ENCODE peak calls at places on chromosome 20, in four cellular contexts. G, A, J and P are unnamed samples.

GRCh38 chr20:63702751-63703470 is 4.9 kb downstream of the ARFRP1 start:
- DNase-seq in G (peak; percentile 14), A (no peak), J (no peak), P (no peak)

GRCh38 chr20:10971096-10971495 is 297.3 kb upstream of the JAG1 start:
- DNase-seq in G (no peak), J (no peak), A (no peak), P (no peak)

GRCh38 chr20:61567204-61567603 is 315.1 kb downstream of the CDH4 start:
- DNase-seq in J (no peak), G (no peak), A (no peak), P (peak; percentile 7)

GRCh38 chr20:59118855-59119254 is 44.8 kb upstream of the ZNF831 start:
- DNase-seq in G (no peak), A (no peak), J (no peak), P (no peak)

GRCh38 chr20:45779011-45779915 is 12.4 kb downstream of the WFDC3 start:
- DNase-seq in G (no peak), J (peak; percentile 98), A (peak; percentile 95), P (no peak)

GRCh38 chr20:38870733-38871559 is 55.3 kb upstream of the FAM83D start:
- DNase-seq in J (peak; percentile 52), A (no peak), G (no peak), P (peak; percentile 72)

GRCh38 chr20:64240243-64241015 is 15.1 kb upstream of the PCMTD2 start:
- DNase-seq in G (no peak), J (no peak), A (no peak), P (peak; percentile 56)

GRCh38 chr20:2005359-2005758 is 11.5 kb upstream of the PDYN start:
- DNase-seq in G (no peak), J (no peak), A (no peak), P (no peak)

GRCh38 chr20:45308078-45308778 is at the start of gene MATN4:
- DNase-seq in A (peak; percentile 72), J (no peak), G (no peak), P (no peak)

GRCh38 chr20:59104848-59105247 is 58.8 kb upstream of the ZNF831 start:
- DNase-seq in G (no peak), J (no peak), A (no peak), P (no peak)

GRCh38 chr20:32546918-32547752 is 38.0 kb downstream of the NOL4L start:
- DNase-seq in G (no peak), J (no peak), A (no peak), P (no peak)

GRCh38 chr20:25534845-25535244 is 50.5 kb downstream of the NINL start:
- DNase-seq in J (no peak), G (no peak), A (no peak), P (no peak)

GRCh38 chr20:63103402-63104311 is 96.9 kb upstream of the BHLHE23 start:
- DNase-seq in G (no peak), J (no peak), A (no peak), P (peak; percentile 73)

GRCh38 chr20:50408526-50409364 is 101.4 kb upstream of the PTPN1 start:
- DNase-seq in A (no peak), G (no peak), J (no peak), P (no peak)

GRCh38 chr20:15916623-15917022 is 656.6 kb downstream of the KIF16B start:
- DNase-seq in G (no peak), A (no peak), J (no peak), P (no peak)

GRCh38 chr20:49636447-49636846 is 68.5 kb upstream of the PTGIS start:
- DNase-seq in G (no peak), J (no peak), A (no peak), P (no peak)

GRCh38 chr20:2299301-2299700 is 3.5 kb downstream of the TGM3 start:
- DNase-seq in G (no peak), A (no peak), J (no peak), P (peak; percentile 92)

GRCh38 chr20:6767536-6768227 is at the start of gene BMP2:
- DNase-seq in A (peak; percentile 16), J (no peak), G (peak; percentile 82), P (peak; percentile 81)

GRCh38 chr20:64106981-64107735 is at the start of gene NPBWR2:
- DNase-seq in G (no peak), J (no peak), A (no peak), P (peak; percentile 82)

GRCh38 chr20:53122853-53123252 is 150.7 kb downstream of the TSHZ2 start:
- DNase-seq in G (no peak), J (no peak), A (no peak), P (no peak)

GRCh38 chr20:63538204-63539091 is 1.3 kb upstream of the PTK6 start:
- DNase-seq in A (peak; percentile 92), G (no peak), J (no peak), P (no peak)

GRCh38 chr20:7971536-7972285 is 31.5 kb upstream of the HAO1 start:
- DNase-seq in J (no peak), G (no peak), A (no peak), P (no peak)

DNA sequence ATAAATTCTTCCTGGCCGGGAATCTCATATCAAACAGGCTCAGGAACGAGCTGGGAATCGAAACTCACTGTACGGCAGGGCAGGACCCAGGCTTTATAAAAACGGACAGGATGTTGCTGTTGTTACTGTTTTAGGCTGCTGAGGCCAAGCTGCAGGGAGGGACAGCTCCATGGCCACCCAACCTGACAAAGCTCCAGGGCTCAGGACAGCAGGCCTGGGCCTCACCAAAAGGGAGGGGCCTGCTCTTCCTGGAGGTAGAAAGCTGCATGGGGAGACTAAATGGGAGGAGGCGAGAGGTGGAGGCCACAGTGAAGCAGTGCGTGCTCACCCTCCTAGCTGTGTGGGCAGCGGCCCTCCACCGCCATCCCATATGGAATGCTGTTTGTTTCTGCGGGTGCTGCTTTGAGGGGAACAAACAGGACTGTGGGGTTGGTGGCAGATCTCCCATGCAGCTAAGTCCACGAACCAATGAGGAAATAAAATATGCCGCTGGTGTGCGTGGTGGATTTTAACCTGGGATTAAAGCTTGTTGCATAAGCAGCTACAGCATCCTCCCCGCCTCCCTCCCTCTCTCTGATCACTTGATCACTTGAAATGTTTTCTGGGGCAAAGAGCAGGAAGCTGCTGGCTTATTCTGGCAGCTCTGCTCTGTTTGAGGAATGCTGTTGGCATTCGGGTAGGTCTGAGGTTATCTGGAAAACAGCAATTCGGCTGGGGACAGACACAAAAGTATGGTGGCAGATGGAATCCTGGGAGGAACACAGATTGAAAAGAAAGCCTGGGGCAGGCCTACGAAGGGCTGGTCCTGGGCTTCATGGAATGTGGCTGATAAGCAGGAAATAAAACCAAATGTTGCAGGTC is 2.4 kb upstream of the ZMYND8 start:
- DNase-seq in G (peak; percentile 67), A (peak; percentile 95), J (peak; percentile 49), P (peak; percentile 85)
- TF ChIP-seq POLR2AphosphoS5 in G (peak; percentile 51), A (peak; percentile 98), J (peak; percentile 40), P (peak; percentile 59)

GRCh38 chr20:40670251-40670650 is 18.8 kb downstream of the MAFB start:
- DNase-seq in A (no peak), J (no peak), G (no peak), P (no peak)
- TF ChIP-seq CTCF in A (no peak), J (peak; percentile 60), G (peak; percentile 13), P (no peak)

GRCh38 chr20:34824861-34825529 is 456 bp downstream of the NCOA6 start:
- DNase-seq in A (peak; percentile 39), J (peak; percentile 2), G (peak; percentile 91), P (peak; percentile 93)

GRCh38 chr20:34829191-34829590 is 3.7 kb upstream of the NCOA6 start:
- DNase-seq in G (no peak), J (no peak), A (no peak), P (no peak)

GRCh38 chr20:34824026-34824860 is 1.2 kb downstream of the NCOA6 start:
- DNase-seq in A (peak; percentile 61), J (peak; percentile 82), G (peak; percentile 50), P (peak; percentile 86)

GRCh38 chr20:34820805-34821578 is 4.5 kb downstream of the NCOA6 start:
- DNase-seq in G (no peak), J (no peak), A (no peak), P (no peak)

DNA sequence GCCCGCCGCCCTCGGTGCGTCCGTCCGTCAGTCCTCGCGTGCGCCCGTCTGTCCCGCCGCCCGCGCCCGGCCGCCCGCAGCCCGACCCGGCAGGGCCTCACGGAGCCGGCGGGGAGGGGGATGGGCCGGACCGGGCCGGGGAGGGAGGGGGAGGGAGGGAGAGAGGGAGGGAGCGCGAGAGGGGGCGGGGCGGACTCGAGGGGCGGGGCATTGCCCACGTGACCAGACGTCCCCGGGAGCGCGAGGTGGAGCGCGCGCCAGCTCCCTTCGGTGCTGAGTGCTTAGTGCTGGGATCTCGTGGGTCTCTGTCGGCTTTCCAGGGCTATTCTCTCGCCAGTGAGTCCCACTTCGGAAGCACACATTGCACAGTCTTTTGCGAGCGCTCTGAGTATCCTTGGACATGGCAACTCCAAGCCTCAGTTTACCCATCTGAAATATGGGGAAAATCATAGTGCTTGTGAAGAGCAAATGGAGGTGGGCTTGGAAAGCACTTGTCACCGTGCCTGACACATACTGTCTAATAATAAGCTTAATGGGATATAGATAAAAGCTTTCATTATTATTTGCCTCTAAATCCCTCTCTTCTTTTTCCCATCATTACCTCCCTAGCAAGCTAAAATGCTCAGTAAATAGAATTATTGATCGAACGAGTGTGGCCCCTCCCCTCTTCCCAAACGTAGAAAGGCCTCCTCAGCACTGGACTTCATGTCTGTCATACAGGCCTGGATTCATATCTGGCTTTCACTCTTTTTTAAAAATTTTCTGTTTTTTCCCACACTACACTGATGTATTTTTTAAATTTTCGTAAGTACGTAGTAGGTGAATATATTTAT is at the start of gene NCOA6:
- DNase-seq in G (peak; percentile 97), A (peak; percentile 87), J (peak; percentile 50), P (peak; percentile 95)
- TF ChIP-seq POLR2AphosphoS5 in G (peak; percentile 72), A (peak; percentile 62), J (peak; percentile 85), P (peak; percentile 56)

GRCh38 chr20:47044938-47045337 is 150.3 kb downstream of the EYA2 start:
- DNase-seq in G (no peak), A (no peak), J (no peak), P (no peak)
- TF ChIP-seq CTCF in G (no peak), A (no peak), J (no peak), P (no peak)

GRCh38 chr20:20859510-20859909 is 147.1 kb upstream of the RALGAPA2 start:
- DNase-seq in G (no peak), A (no peak), J (no peak), P (no peak)
- TF ChIP-seq POLR2AphosphoS5 in G (no peak), A (no peak), J (no peak), P (no peak)

GRCh38 chr20:19351542-19351941 is 139.1 kb downstream of the SLC24A3 start:
- DNase-seq in A (no peak), G (no peak), J (no peak), P (no peak)
- TF ChIP-seq CTCF in A (no peak), G (no peak), J (no peak), P (no peak)

GRCh38 chr20:36614781-36615557 is 9.4 kb downstream of the RAB5IF start:
- DNase-seq in J (no peak), G (no peak), A (no peak), P (no peak)
- TF ChIP-seq POLR2AphosphoS5 in J (no peak), G (no peak), A (no peak), P (no peak)